ENCODE peak calls at places on chromosome 7, in eight cellular contexts. C, V, H, Y, P, J, U and M are unnamed samples.

GRCh38 chr7:105097619-105098018 is 83.6 kb downstream of the KMT2E start:
- DNase-seq in V (no peak), Y (no peak), U (no peak), J (no peak), C (no peak), H (no peak), P (no peak), M (no peak)

GRCh38 chr7:83148776-83149175 is 13.9 kb downstream of the PCLO start:
- DNase-seq in J (no peak), P (no peak), C (no peak), V (no peak), H (no peak), U (no peak), Y (no peak), M (no peak)

GRCh38 chr7:46387646-46388045 is 466.6 kb upstream of the IGFBP3 start:
- DNase-seq in V (no peak), P (no peak), Y (no peak), J (no peak), H (no peak), U (no peak), C (no peak), M (no peak)

GRCh38 chr7:1526271-1526754 is 4.2 kb upstream of the MAFK start:
- DNase-seq in Y (no peak), V (no peak), J (no peak), U (no peak), C (no peak), H (no peak), P (no peak), M (no peak)

GRCh38 chr7:51665045-51665785 is 348.6 kb upstream of the COBL start:
- DNase-seq in J (no peak), C (no peak), H (no peak), Y (no peak), P (no peak), V (no peak), U (no peak), M (no peak)

GRCh38 chr7:95596183-95597135 is at the start of gene PDK4:
- DNase-seq in H (no peak), J (peak; percentile 92), P (peak; percentile 92), U (peak; percentile 80), Y (no peak), V (no peak), C (peak; percentile 74), M (peak; percentile 98)

GRCh38 chr7:32318300-32319018 is 171.7 kb downstream of the LSM5 start:
- DNase-seq in C (no peak), Y (no peak), P (peak; percentile 17), V (no peak), H (no peak), U (no peak), J (peak; percentile 25), M (peak; percentile 63)

GRCh38 chr7:14765731-14766130 is 136.8 kb downstream of the DGKB start:
- DNase-seq in H (peak; percentile 30), Y (no peak), P (no peak), C (no peak), V (no peak), U (no peak), J (no peak), M (no peak)

GRCh38 chr7:131424219-131424822 is 96.6 kb downstream of the MKLN1 start:
- DNase-seq in J (no peak), P (no peak), V (peak; percentile 30), H (peak; percentile 59), Y (no peak), C (no peak), U (no peak), M (no peak)

GRCh38 chr7:128265156-128265905 is 24.3 kb downstream of the LEP start:
- DNase-seq in U (no peak), H (no peak), Y (no peak), J (no peak), C (no peak), V (no peak), P (no peak), M (no peak)

GRCh38 chr7:65554-65953 is 126.8 kb upstream of the FAM20C start:
- DNase-seq in P (no peak), H (no peak), V (no peak), C (no peak), U (no peak), Y (no peak), J (no peak), M (peak; percentile 31)

GRCh38 chr7:17802056-17802455 is 138.2 kb downstream of the SNX13 start:
- DNase-seq in V (no peak), U (no peak), P (no peak), C (no peak), Y (no peak), H (no peak), J (no peak), M (no peak)

GRCh38 chr7:11760372-11760771 is 71.6 kb downstream of the THSD7A start:
- DNase-seq in C (no peak), J (no peak), P (no peak), U (no peak), H (peak; percentile 97), Y (no peak), V (peak; percentile 84), M (no peak)

GRCh38 chr7:98755138-98755898 is 114.5 kb downstream of the TMEM130 start:
- DNase-seq in P (no peak), U (peak; percentile 88), J (peak; percentile 22), C (no peak), Y (no peak), H (peak; percentile 64), V (no peak), M (no peak)

GRCh38 chr7:101518348-101518747 is 110.7 kb downstream of the MYL10 start:
- DNase-seq in Y (no peak), U (no peak), C (no peak), J (no peak), P (no peak), V (no peak), H (no peak), M (no peak)

GRCh38 chr7:99079104-99079503 is 64.8 kb downstream of the SMURF1 start:
- DNase-seq in H (no peak), C (no peak), J (no peak), P (no peak), V (no peak), Y (no peak), U (no peak), M (no peak)

GRCh38 chr7:101501351-101501750 is 127.7 kb downstream of the MYL10 start:
- DNase-seq in P (no peak), H (no peak), U (no peak), C (no peak), Y (no peak), J (no peak), V (no peak), M (no peak)

GRCh38 chr7:17176633-17177032 is 121.8 kb upstream of the AHR start:
- DNase-seq in H (no peak), P (no peak), J (no peak), U (no peak), C (no peak), Y (no peak), V (no peak), M (no peak)

GRCh38 chr7:5867060-5867459 is 13.5 kb upstream of the OCM start:
- DNase-seq in P (no peak), Y (no peak), H (no peak), V (no peak), U (no peak), J (no peak), C (no peak), M (no peak)

GRCh38 chr7:149547126-149547525 is 49.5 kb upstream of the ZNF746 start:
- DNase-seq in P (no peak), J (no peak), U (peak; percentile 32), C (no peak), H (no peak), V (no peak), Y (no peak), M (no peak)

GRCh38 chr7:132782777-132783633 is 206.7 kb upstream of the PLXNA4 start:
- DNase-seq in P (no peak), C (no peak), U (no peak), V (no peak), Y (no peak), J (no peak), H (peak; percentile 9), M (no peak)

GRCh38 chr7:129166745-129167144 is 21.7 kb upstream of the SMO start:
- DNase-seq in V (no peak), J (no peak), Y (no peak), C (no peak), P (no peak), U (no peak), H (no peak), M (no peak)

GRCh38 chr7:18020138-18020715 is 7.4 kb downstream of the PRPS1L1 start:
- DNase-seq in Y (no peak), P (no peak), U (no peak), H (no peak), C (no peak), V (no peak), J (no peak), M (no peak)

GRCh38 chr7:20350518-20350951 is 19.8 kb downstream of the ITGB8 start:
- DNase-seq in C (no peak), U (peak; percentile 28), P (peak; percentile 70), V (no peak), J (no peak), H (no peak), Y (no peak), M (no peak)

GRCh38 chr7:104059103-104059502 is 69.6 kb upstream of the RELN start:
- DNase-seq in P (no peak), H (no peak), J (no peak), C (no peak), V (no peak), Y (no peak), U (no peak), M (no peak)

GRCh38 chr7:754531-755420 is 27.7 kb upstream of the PRKAR1B start:
- DNase-seq in Y (no peak), V (no peak), P (no peak), U (peak; percentile 36), C (no peak), J (no peak), H (no peak), M (peak; percentile 48)

GRCh38 chr7:8284606-8285005 is 22.6 kb upstream of the ICA1 start:
- DNase-seq in C (no peak), J (no peak), H (no peak), U (no peak), P (no peak), Y (no peak), V (no peak), M (peak; percentile 68)

GRCh38 chr7:131896189-131896855 is 339.9 kb upstream of the PODXL start:
- DNase-seq in U (no peak), C (no peak), H (no peak), Y (no peak), J (no peak), V (no peak), P (no peak), M (no peak)

GRCh38 chr7:27169658-27170493 is 4.2 kb downstream of the HOXA10 start:
- DNase-seq in V (no peak), C (no peak), P (no peak), H (peak; percentile 97), Y (no peak), J (no peak), U (peak; percentile 82), M (no peak)

GRCh38 chr7:159034988-159035387 is 109.7 kb downstream of the VIPR2 start:
- DNase-seq in H (no peak), V (no peak), J (no peak), U (peak; percentile 32), C (no peak), Y (no peak), P (no peak), M (no peak)

GRCh38 chr7:139561-140243 is 52.7 kb upstream of the FAM20C start:
- DNase-seq in P (no peak), Y (no peak), J (no peak), V (no peak), H (no peak), U (peak; percentile 50), C (no peak), M (no peak)

GRCh38 chr7:117034851-117035462 is 81.7 kb downstream of the ST7 start:
- DNase-seq in U (no peak), P (no peak), Y (no peak), C (no peak), J (no peak), H (peak; percentile 48), V (no peak), M (no peak)

GRCh38 chr7:41098402-41098801 is 604.5 kb downstream of the INHBA start:
- DNase-seq in P (no peak), U (no peak), J (no peak), C (no peak), V (no peak), Y (no peak), H (no peak), M (no peak)

GRCh38 chr7:91201731-91202130 is 62.5 kb upstream of the FZD1 start:
- DNase-seq in P (no peak), Y (no peak), V (no peak), U (no peak), J (no peak), H (peak; percentile 84), C (no peak), M (no peak)